ENCODE peak calls at places on chromosomes 5 and 9, in eight cellular contexts. H is activated naive CD4-positive, alpha-beta T cell treated with anti-CD3 and anti-CD28 coated beads for 36 hours; O is HS-5; K is suprapubic skin; C is endothelial cell; I is fibroblast of the aortic adventitia; J is HFF-Myc; B is neuronal stem cell. U is an unnamed sample.
A peak's percentile ranks its signal among the peaks of the same experiment; 100 is the strongest.

GRCh38 chr5:93010037-93010436 is 571.0 kb downstream of the NR2F1-AS1 start:
- DNase-seq in C (no peak), K (no peak), J (no peak), B (no peak), I (no peak), O (no peak), H (no peak), U (no peak)

GRCh38 chr9:5670079-5670478 is 41.2 kb downstream of the RIC1 start:
- DNase-seq in B (no peak), I (no peak), H (no peak), K (no peak), C (no peak), J (no peak), O (no peak), U (no peak)

GRCh38 chr5:168793844-168794837 is 215.0 kb upstream of the PANK3 start:
- DNase-seq in C (no peak), B (no peak), K (no peak), I (peak; percentile 63), O (no peak), H (peak; percentile 31), J (no peak), U (peak; percentile 41)

GRCh38 chr5:108382784-108383358 is 973 bp upstream of the FBXL17 start:
- DNase-seq in J (no peak), H (peak; percentile 13), O (no peak), I (no peak), C (peak; percentile 8), K (no peak), B (peak; percentile 11), U (no peak)

GRCh38 chr5:143629871-143630658 is 181.9 kb upstream of the HMHB1 start:
- DNase-seq in I (peak; percentile 66), J (no peak), O (peak; percentile 51), H (no peak), C (no peak), K (no peak), B (no peak), U (peak; percentile 58)

GRCh38 chr5:139649082-139649991 is 1.2 kb downstream of the CXXC5 start:
- DNase-seq in I (no peak), B (no peak), O (no peak), C (peak; percentile 40), H (no peak), J (no peak), K (no peak), U (peak; percentile 34)

GRCh38 chr5:35854248-35854647 is 2.4 kb upstream of the IL7R start:
- DNase-seq in O (no peak), H (peak; percentile 79), I (no peak), K (no peak), B (no peak), C (no peak), J (no peak), U (no peak)

GRCh38 chr9:96100385-96100978 is 201.5 kb downstream of the HSD17B3 start:
- DNase-seq in K (no peak), I (no peak), B (no peak), C (no peak), H (peak; percentile 32), J (no peak), O (no peak), U (no peak)

GRCh38 chr5:113615708-113616107 is 102.2 kb downstream of the YTHDC2 start:
- DNase-seq in I (no peak), H (no peak), J (no peak), C (no peak), B (no peak), O (no peak), K (no peak), U (no peak)

GRCh38 chr5:6480133-6481051 is 31.7 kb downstream of the UBE2QL1 start:
- DNase-seq in K (no peak), O (no peak), B (no peak), C (no peak), I (no peak), H (no peak), J (no peak), U (no peak)

GRCh38 chr5:41508186-41508585 is 2.2 kb downstream of the PLCXD3 start:
- DNase-seq in J (no peak), B (no peak), C (no peak), O (peak; percentile 35), K (no peak), I (no peak), H (no peak), U (no peak)

GRCh38 chr9:108049026-108049591 is 559.5 kb upstream of the KLF4 start:
- DNase-seq in K (no peak), H (no peak), I (peak; percentile 98), O (peak; percentile 97), J (peak; percentile 89), B (no peak), C (no peak), U (peak; percentile 95)

GRCh38 chr5:154095819-154096380 is 57.1 kb downstream of the MFAP3 start:
- DNase-seq in I (no peak), B (no peak), C (no peak), K (no peak), J (no peak), O (no peak), H (no peak), U (no peak)

GRCh38 chr9:137021979-137022619 is 5.9 kb downstream of the ABCA2 start:
- DNase-seq in K (no peak), I (peak; percentile 34), J (peak; percentile 45), O (no peak), H (peak; percentile 74), C (no peak), B (no peak), U (no peak)

GRCh38 chr5:149956685-149957084 is 3.9 kb upstream of the SLC26A2 start:
- DNase-seq in C (no peak), B (no peak), I (no peak), O (no peak), K (no peak), H (no peak), J (peak; percentile 78), U (no peak)

GRCh38 chr9:114008667-114009410 is 69.3 kb downstream of the AMBP start:
- DNase-seq in K (peak; percentile 40), B (no peak), J (no peak), H (no peak), O (no peak), C (no peak), I (no peak), U (no peak)

GRCh38 chr5:93602261-93603149 is 19.5 kb downstream of the NR2F1 start:
- DNase-seq in K (no peak), B (no peak), O (no peak), C (no peak), I (no peak), H (no peak), J (no peak), U (peak; percentile 55)

GRCh38 chr5:37553720-37554402 is 174.7 kb downstream of the WDR70 start:
- DNase-seq in H (no peak), O (no peak), K (no peak), J (no peak), B (no peak), C (no peak), I (peak; percentile 73), U (peak; percentile 81)

GRCh38 chr9:10212702-10213101 is 400.1 kb downstream of the PTPRD start:
- DNase-seq in H (no peak), J (no peak), C (no peak), B (no peak), I (no peak), K (no peak), O (no peak), U (no peak)

GRCh38 chr5:14768838-14769365 is 102.7 kb downstream of the ANKH start:
- DNase-seq in K (no peak), B (no peak), O (no peak), I (no peak), H (no peak), J (no peak), C (no peak), U (no peak)

GRCh38 chr5:16582081-16582480 is 34.7 kb downstream of the RETREG1 start:
- DNase-seq in B (no peak), C (no peak), H (no peak), J (no peak), K (no peak), I (no peak), O (no peak), U (no peak)

GRCh38 chr9:16275795-16276624 is 594.5 kb downstream of the BNC2 start:
- DNase-seq in C (no peak), H (no peak), J (no peak), O (no peak), B (no peak), I (no peak), K (no peak), U (no peak)

GRCh38 chr5:169430676-169431075 is 129.7 kb upstream of the SLIT3 start:
- DNase-seq in O (no peak), J (no peak), C (no peak), K (no peak), B (no peak), H (no peak), I (peak; percentile 56), U (no peak)

GRCh38 chr9:75551866-75552265 is 338.6 kb upstream of the PCSK5 start:
- DNase-seq in C (no peak), B (no peak), I (no peak), O (no peak), J (no peak), H (no peak), K (no peak), U (peak; percentile 9)

GRCh38 chr5:66239034-66239433 is 94.9 kb downstream of the SREK1 start:
- DNase-seq in K (no peak), H (peak; percentile 11), C (no peak), O (no peak), B (no peak), I (no peak), J (no peak), U (no peak)

GRCh38 chr9:93531374-93531773 is 45.0 kb upstream of the PHF2 start:
- DNase-seq in J (no peak), B (no peak), O (no peak), C (no peak), K (no peak), H (no peak), I (no peak), U (no peak)

GRCh38 chr5:177539411-177539810 is 15.0 kb downstream of the FAM193B start:
- DNase-seq in J (no peak), H (no peak), C (no peak), I (peak; percentile 92), O (peak; percentile 69), B (no peak), K (no peak), U (no peak)

GRCh38 chr5:45336464-45336863 is 359.7 kb downstream of the HCN1 start:
- DNase-seq in K (no peak), J (no peak), I (no peak), H (no peak), C (no peak), B (no peak), O (no peak), U (no peak)

GRCh38 chr5:128695791-128696520 is 157.9 kb upstream of the FBN2 start:
- DNase-seq in B (no peak), H (no peak), J (no peak), K (no peak), C (peak; percentile 10), I (no peak), O (no peak), U (no peak)

GRCh38 chr9:80552931-80553330 is 981.2 kb downstream of the TLE4 start:
- DNase-seq in I (no peak), H (no peak), J (no peak), O (no peak), K (no peak), B (no peak), C (no peak), U (no peak)

GRCh38 chr5:153712946-153713345 is 222.5 kb downstream of the GRIA1 start:
- DNase-seq in H (no peak), C (no peak), K (no peak), B (no peak), J (no peak), O (no peak), I (no peak), U (no peak)

GRCh38 chr5:42930934-42931333 is 109.2 kb downstream of the ANXA2R start:
- DNase-seq in J (no peak), H (peak; percentile 12), B (no peak), K (no peak), O (no peak), C (no peak), I (peak; percentile 40), U (no peak)

GRCh38 chr5:84628918-84629317 is 244.2 kb upstream of the EDIL3 start:
- DNase-seq in K (no peak), I (no peak), C (no peak), H (no peak), B (no peak), O (no peak), J (no peak), U (no peak)

GRCh38 chr5:145510324-145510723 is 324.8 kb downstream of the PRELID2 start:
- DNase-seq in C (no peak), B (no peak), H (no peak), J (no peak), I (peak; percentile 77), K (no peak), O (no peak), U (peak; percentile 46)